ENCODE peak calls at places on chromosomes 4 and X, in nine cellular contexts. U is hepatic stellate cell; F is GF-D8; A is AG04450; D is activated naive CD8-positive, alpha-beta T cell treated with anti-CD3 and anti-CD28 coated beads, Interleukin-2, amount 50 U/mL, for 24 hours; K is RPMI7951; X is H54; Q is mesendoderm; B is aorta. P is an unnamed sample.

GRCh38 chr4:184568770-184569169 is 80.5 kb downstream of the CASP3 start:
- DNase-seq in X (no peak), U (no peak), Q (no peak), A (no peak), K (peak), D (no peak), B (no peak), F (peak), P (no peak)

GRCh38 chr4:94610140-94610539 is 147.6 kb upstream of the BMPR1B start:
- DNase-seq in A (no peak), F (no peak), D (no peak), X (no peak), Q (no peak), U (no peak), K (no peak), B (no peak), P (no peak)

GRCh38 chr4:160299608-160300007 is 1196.7 kb downstream of the RAPGEF2 start:
- DNase-seq in X (no peak), D (no peak), Q (no peak), A (no peak), F (no peak), B (no peak), U (no peak), K (no peak), P (no peak)

GRCh38 chr4:6239486-6239885 is 30.2 kb upstream of the WFS1 start:
- DNase-seq in U (no peak), K (no peak), F (no peak), B (no peak), D (no peak), Q (no peak), A (no peak), X (no peak), P (no peak)

GRCh38 chrX:95076449-95076848 is 1402.4 kb downstream of the FAM133A start:
- DNase-seq in U (no peak), Q (peak), K (peak), D (no peak), B (no peak), X (no peak), F (no peak), A (no peak), P (no peak)

GRCh38 chr4:3418029-3418762 is 23.6 kb upstream of the HGFAC start:
- DNase-seq in Q (peak), X (no peak), A (no peak), D (no peak), U (no peak), B (peak), K (no peak), F (no peak), P (no peak)

GRCh38 chr4:72390409-72390808 is 178.6 kb downstream of the ADAMTS3 start:
- DNase-seq in B (no peak), K (no peak), X (no peak), A (no peak), Q (no peak), F (no peak), D (no peak), U (peak), P (no peak)

GRCh38 chr4:26878729-26879415 is 18.2 kb downstream of the STIM2 start:
- DNase-seq in B (no peak), A (no peak), F (no peak), X (no peak), U (no peak), K (no peak), D (no peak), Q (no peak), P (no peak)

GRCh38 chr4:39255916-39256315 is 73.6 kb downstream of the WDR19 start:
- DNase-seq in U (no peak), A (no peak), Q (peak), F (no peak), B (no peak), X (no peak), K (no peak), D (no peak), P (no peak)

GRCh38 chr4:184548651-184549341 is 74.4 kb upstream of the IRF2 start:
- DNase-seq in Q (no peak), F (no peak), K (peak), A (no peak), B (no peak), X (no peak), U (no peak), D (no peak), P (no peak)

GRCh38 chr4:137749466-137749865 is 217.2 kb upstream of the PCDH18 start:
- DNase-seq in X (no peak), A (peak), Q (no peak), K (no peak), B (no peak), F (no peak), U (no peak), D (no peak), P (no peak)

GRCh38 chrX:27815209-27815608 is 7.4 kb downstream of the MAGEB10 start:
- DNase-seq in U (no peak), D (no peak), Q (no peak), K (no peak), F (no peak), X (no peak), B (no peak), A (peak), P (no peak)

GRCh38 chrX:128543114-128543513 is 490.9 kb upstream of the ACTRT1 start:
- DNase-seq in K (no peak), X (no peak), A (no peak), Q (no peak), D (no peak), B (no peak), F (no peak), U (no peak), P (no peak)

GRCh38 chrX:40243699-40244098 is 145.9 kb upstream of the BCOR start:
- DNase-seq in B (no peak), X (no peak), Q (no peak), A (no peak), U (no peak), K (peak), F (no peak), D (no peak), P (no peak)

GRCh38 chr4:69896530-69897116 is 34.2 kb upstream of the CSN1S1 start:
- DNase-seq in K (no peak), B (no peak), A (no peak), D (no peak), X (no peak), F (no peak), Q (peak), U (no peak), P (no peak)

GRCh38 chrX:31266172-31267076 is 194.6 kb upstream of the FTHL17 start:
- DNase-seq in D (peak), K (peak), A (no peak), F (no peak), X (peak), U (peak), B (peak), Q (peak), P (peak)

GRCh38 chrX:1491851-1492349 is 39.2 kb upstream of the ASMTL start:
- DNase-seq in K (peak), D (peak), U (peak), F (no peak), X (no peak), B (no peak), Q (peak), A (no peak), P (peak)

GRCh38 chrX:7432901-7433300 is 284.9 kb upstream of the PUDP start:
- DNase-seq in F (no peak), X (no peak), D (no peak), Q (no peak), A (no peak), B (no peak), K (no peak), U (no peak), P (no peak)